ENCODE peak calls at places on chromosomes 12 and 14, in six cellular contexts. One of them, this sample, is unnamed. For H3K27me3, the result is how much of the 10 kb centered on the place peaks cover.

GRCh38 chr14:63972323-63972932 is 119.6 kb downstream of the SYNE2 start:
- DNase-seq in IMR-90: no peak
- DNase-seq in body of pancreas: no peak
- DNase-seq in neuronal stem cell: no peak
- DNase-seq in A673: no peak
- DNase-seq in GM23338: no peak
- DNase-seq in this sample: no peak

GRCh38 chr14:71117839-71118743 is 210.8 kb downstream of the PCNX1 start:
- DNase-seq in GM23338: peak
- DNase-seq in neuronal stem cell: no peak
- DNase-seq in A673: peak
- DNase-seq in IMR-90: peak
- DNase-seq in body of pancreas: peak
- DNase-seq in this sample: no peak

GRCh38 chr12:2372178-2372577 is 319.4 kb downstream of the CACNA1C start:
- DNase-seq in GM23338: no peak
- DNase-seq in neuronal stem cell: no peak
- DNase-seq in body of pancreas: no peak
- DNase-seq in A673: no peak
- DNase-seq in IMR-90: no peak
- DNase-seq in this sample: no peak

GRCh38 chr12:77841467-77842054 is 10.9 kb downstream of the NAV3 start:
- DNase-seq in body of pancreas: no peak
- DNase-seq in IMR-90: no peak
- DNase-seq in A673: peak
- DNase-seq in neuronal stem cell: no peak
- DNase-seq in GM23338: no peak
- DNase-seq in this sample: no peak

GRCh38 chr12:128076188-128076587 is 190.8 kb upstream of the TMEM132C start:
- DNase-seq in IMR-90: no peak
- DNase-seq in neuronal stem cell: no peak
- DNase-seq in body of pancreas: no peak
- DNase-seq in A673: no peak
- DNase-seq in GM23338: no peak
- DNase-seq in this sample: no peak

GRCh38 chr14:64504897-64505771 is 564 bp downstream of the ZBTB1 start:
- DNase-seq in neuronal stem cell: peak
- DNase-seq in A673: peak
- DNase-seq in GM23338: peak
- DNase-seq in IMR-90: peak
- DNase-seq in body of pancreas: peak
- DNase-seq in this sample: peak

GRCh38 chr12:103495783-103496456 is at the start of gene C12orf42:
- DNase-seq in IMR-90: no peak
- DNase-seq in A673: peak
- DNase-seq in neuronal stem cell: peak
- DNase-seq in body of pancreas: peak
- DNase-seq in GM23338: peak
- DNase-seq in this sample: no peak

GRCh38 chr12:43278268-43278832 is 273.7 kb downstream of the ADAMTS20 start:
- DNase-seq in IMR-90: no peak
- DNase-seq in body of pancreas: no peak
- DNase-seq in GM23338: no peak
- DNase-seq in A673: no peak
- DNase-seq in neuronal stem cell: no peak
- DNase-seq in this sample: no peak

GRCh38 chr14:73753043-73753886 is 39.1 kb upstream of the PNMA1 start:
- DNase-seq in GM23338: no peak
- DNase-seq in A673: no peak
- DNase-seq in neuronal stem cell: no peak
- DNase-seq in IMR-90: no peak
- DNase-seq in body of pancreas: peak
- DNase-seq in this sample: peak

GRCh38 chr14:100585448-100586152 is 1.6 kb downstream of the BEGAIN start:
- DNase-seq in A673: no peak
- DNase-seq in neuronal stem cell: no peak
- DNase-seq in GM23338: no peak
- DNase-seq in IMR-90: no peak
- DNase-seq in body of pancreas: peak
- DNase-seq in this sample: peak

GRCh38 chr14:99564256-99564902 is 39.6 kb downstream of the CCDC85C start:
- DNase-seq in body of pancreas: peak
- DNase-seq in A673: peak
- DNase-seq in GM23338: no peak
- DNase-seq in IMR-90: peak
- DNase-seq in neuronal stem cell: no peak
- DNase-seq in this sample: peak

GRCh38 chr12:16523570-16524331 is 82.2 kb downstream of the LMO3 start:
- DNase-seq in body of pancreas: no peak
- DNase-seq in GM23338: no peak
- DNase-seq in neuronal stem cell: no peak
- DNase-seq in A673: no peak
- DNase-seq in IMR-90: peak
- DNase-seq in this sample: no peak

GRCh38 chr12:60174476-60174875 is 578.6 kb downstream of the SLC16A7 start:
- DNase-seq in IMR-90: peak
- DNase-seq in A673: no peak
- DNase-seq in neuronal stem cell: no peak
- DNase-seq in GM23338: no peak
- DNase-seq in body of pancreas: no peak
- DNase-seq in this sample: no peak

DNA sequence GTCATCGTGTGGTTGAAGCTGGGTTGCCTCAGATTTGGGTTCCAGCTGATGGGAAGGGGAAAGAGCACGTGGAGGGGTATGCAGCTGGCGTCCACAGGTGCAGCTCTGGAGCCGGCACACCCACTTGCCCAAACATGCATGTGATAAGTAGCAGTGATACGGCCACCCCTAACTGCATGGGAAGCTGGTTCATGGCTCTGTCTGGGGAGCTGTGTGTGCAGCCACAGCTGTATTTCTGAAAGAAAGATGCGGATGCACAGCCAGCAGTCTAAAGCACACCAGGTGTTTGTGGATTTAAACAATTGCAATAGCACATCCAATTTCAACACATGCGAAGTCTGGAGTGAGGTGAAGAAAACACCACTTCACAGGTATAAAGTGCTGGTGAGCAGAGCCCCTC is 181.4 kb downstream of the EFCAB11 start:
- DNase-seq in IMR-90: no peak
- DNase-seq in GM23338: no peak
- DNase-seq in neuronal stem cell: no peak
- DNase-seq in A673: no peak
- DNase-seq in body of pancreas: no peak
- DNase-seq in this sample: no peak
- H3K4me3 ChIP-seq in IMR-90: no peak
- H3K4me3 ChIP-seq in GM23338: no peak
- H3K4me3 ChIP-seq in neuronal stem cell: no peak
- H3K4me3 ChIP-seq in A673: no peak
- H3K4me3 ChIP-seq in body of pancreas: no peak
- H3K4me3 ChIP-seq in this sample: no peak

DNA sequence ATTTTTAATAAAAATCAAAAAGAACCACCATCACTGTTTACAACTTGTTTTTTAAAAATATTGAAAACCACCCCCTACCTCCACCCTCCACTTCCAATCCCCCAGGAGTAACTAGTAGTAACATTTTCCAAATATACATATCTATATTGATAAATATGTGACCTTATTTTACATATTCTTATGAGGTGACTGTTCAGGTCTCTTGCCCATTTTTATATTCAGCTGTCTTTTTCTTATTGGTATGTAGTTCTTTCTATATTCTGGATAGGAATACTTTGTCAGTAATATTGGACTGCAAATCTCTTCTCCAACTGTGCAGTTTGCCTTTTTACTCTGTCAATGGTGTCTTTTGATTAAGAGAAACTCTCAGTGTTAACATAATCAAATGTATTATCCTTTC is 59.0 kb upstream of the EIF5 start:
- DNase-seq in A673: no peak
- DNase-seq in neuronal stem cell: no peak
- DNase-seq in IMR-90: no peak
- DNase-seq in body of pancreas: no peak
- DNase-seq in GM23338: no peak
- DNase-seq in this sample: no peak
- H3K27me3 ChIP-seq in A673: under half
- H3K27me3 ChIP-seq in neuronal stem cell: under half
- H3K27me3 ChIP-seq in IMR-90: half or more
- H3K27me3 ChIP-seq in body of pancreas: under half
- H3K27me3 ChIP-seq in GM23338: half or more
- H3K27me3 ChIP-seq in this sample: half or more

DNA sequence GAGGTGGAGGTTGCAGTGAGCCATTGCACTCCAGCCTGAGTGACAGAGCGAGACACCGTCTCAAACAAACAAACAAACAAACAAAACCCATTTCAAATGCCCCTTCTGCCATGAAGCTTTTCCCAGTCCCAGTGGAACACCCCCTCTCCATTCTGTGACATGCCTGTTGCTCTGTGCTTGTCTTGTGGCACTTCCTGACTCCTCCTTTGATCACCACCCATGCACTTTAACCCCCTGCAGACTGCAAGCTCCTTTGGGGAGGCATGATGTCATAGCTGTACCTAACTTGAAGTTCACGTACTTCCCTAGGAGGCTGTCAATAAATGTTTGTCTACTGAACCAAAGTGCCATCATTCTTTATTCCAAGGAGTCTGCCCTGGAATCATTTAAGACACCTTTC is 64.7 kb downstream of the TMCC3 start:
- DNase-seq in neuronal stem cell: no peak
- DNase-seq in body of pancreas: no peak
- DNase-seq in GM23338: no peak
- DNase-seq in IMR-90: no peak
- DNase-seq in A673: no peak
- DNase-seq in this sample: no peak
- H3K4me3 ChIP-seq in neuronal stem cell: no peak
- H3K4me3 ChIP-seq in body of pancreas: no peak
- H3K4me3 ChIP-seq in GM23338: no peak
- H3K4me3 ChIP-seq in IMR-90: no peak
- H3K4me3 ChIP-seq in A673: no peak
- H3K4me3 ChIP-seq in this sample: no peak

GRCh38 chr14:36514278-36515104 is 5.5 kb downstream of the NKX2-1 start:
- DNase-seq in A673: no peak
- DNase-seq in body of pancreas: no peak
- DNase-seq in GM23338: peak
- DNase-seq in IMR-90: no peak
- DNase-seq in neuronal stem cell: no peak
- DNase-seq in this sample: no peak

GRCh38 chr14:36513451-36514277 is 6.4 kb downstream of the NKX2-1 start:
- DNase-seq in A673: no peak
- DNase-seq in body of pancreas: no peak
- DNase-seq in neuronal stem cell: no peak
- DNase-seq in GM23338: peak
- DNase-seq in IMR-90: no peak
- DNase-seq in this sample: no peak

GRCh38 chr14:36515896-36516718 is 3.9 kb downstream of the NKX2-1 start:
- DNase-seq in body of pancreas: no peak
- DNase-seq in IMR-90: no peak
- DNase-seq in GM23338: no peak
- DNase-seq in neuronal stem cell: no peak
- DNase-seq in A673: no peak
- DNase-seq in this sample: no peak

GRCh38 chr14:36516719-36517241 is 3.3 kb downstream of the NKX2-1 start:
- DNase-seq in body of pancreas: no peak
- DNase-seq in GM23338: no peak
- DNase-seq in neuronal stem cell: no peak
- DNase-seq in A673: no peak
- DNase-seq in IMR-90: no peak
- DNase-seq in this sample: no peak

GRCh38 chr14:36515105-36515593 is 4.9 kb downstream of the NKX2-1 start:
- DNase-seq in neuronal stem cell: no peak
- DNase-seq in GM23338: peak
- DNase-seq in body of pancreas: no peak
- DNase-seq in IMR-90: no peak
- DNase-seq in A673: no peak
- DNase-seq in this sample: no peak
- H3K27me3 ChIP-seq in neuronal stem cell: half or more
- H3K27me3 ChIP-seq in GM23338: half or more
- H3K27me3 ChIP-seq in body of pancreas: under half
- H3K27me3 ChIP-seq in IMR-90: half or more
- H3K27me3 ChIP-seq in A673: half or more
- H3K27me3 ChIP-seq in this sample: half or more

DNA sequence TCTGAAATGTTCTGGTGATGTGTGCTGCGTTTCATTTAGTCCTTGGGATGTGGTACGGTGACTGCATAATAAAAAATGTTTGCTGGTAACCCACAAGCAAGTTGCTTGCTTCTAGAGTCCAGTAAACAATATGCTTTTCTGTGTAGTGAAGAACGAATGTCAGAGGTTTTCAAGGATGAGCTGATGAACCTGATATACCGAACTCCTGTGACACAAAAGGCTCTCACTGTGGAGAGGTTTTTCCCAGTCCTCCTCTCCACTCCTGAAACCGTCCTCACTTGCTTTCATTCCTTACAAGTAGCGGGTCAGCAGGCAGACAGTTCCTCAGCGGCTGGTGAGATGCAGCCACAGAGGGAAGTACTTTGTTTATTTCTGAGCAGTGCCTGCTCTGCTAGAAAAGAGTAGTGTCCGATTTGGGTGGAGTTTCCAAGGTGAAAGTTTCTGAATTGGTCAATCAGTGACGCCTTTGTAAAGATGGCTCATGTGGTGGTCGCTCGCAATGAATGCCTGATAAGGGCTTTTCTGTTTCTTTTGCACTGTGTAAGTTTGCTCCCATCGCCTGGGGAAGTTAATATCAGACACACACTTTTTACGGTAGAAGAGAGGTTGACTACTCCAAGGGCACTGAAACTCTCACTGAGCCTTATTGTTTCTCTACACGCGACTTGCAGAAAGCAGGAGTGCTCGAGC is 3.0 kb downstream of the ETV6 start:
- DNase-seq in IMR-90: peak
- DNase-seq in A673: no peak
- DNase-seq in body of pancreas: peak
- DNase-seq in neuronal stem cell: no peak
- DNase-seq in GM23338: peak
- DNase-seq in this sample: peak
- H3K4me3 ChIP-seq in IMR-90: peak
- H3K4me3 ChIP-seq in A673: peak
- H3K4me3 ChIP-seq in body of pancreas: no peak
- H3K4me3 ChIP-seq in neuronal stem cell: peak
- H3K4me3 ChIP-seq in GM23338: peak
- H3K4me3 ChIP-seq in this sample: peak

GRCh38 chr14:105365681-105366080 is 32.7 kb upstream of the TEX22 start:
- DNase-seq in IMR-90: no peak
- DNase-seq in GM23338: no peak
- DNase-seq in body of pancreas: no peak
- DNase-seq in A673: no peak
- DNase-seq in neuronal stem cell: no peak
- DNase-seq in this sample: no peak

GRCh38 chr14:105365101-105365500 is 33.2 kb upstream of the TEX22 start:
- DNase-seq in neuronal stem cell: no peak
- DNase-seq in body of pancreas: no peak
- DNase-seq in GM23338: no peak
- DNase-seq in IMR-90: no peak
- DNase-seq in A673: no peak
- DNase-seq in this sample: no peak

GRCh38 chr14:105368032-105368417 is 30.3 kb upstream of the TEX22 start:
- DNase-seq in A673: no peak
- DNase-seq in IMR-90: no peak
- DNase-seq in neuronal stem cell: no peak
- DNase-seq in body of pancreas: no peak
- DNase-seq in GM23338: no peak
- DNase-seq in this sample: no peak

GRCh38 chr14:105367116-105368031 is 31.0 kb upstream of the TEX22 start:
- DNase-seq in IMR-90: no peak
- DNase-seq in neuronal stem cell: no peak
- DNase-seq in A673: no peak
- DNase-seq in body of pancreas: no peak
- DNase-seq in GM23338: no peak
- DNase-seq in this sample: no peak

GRCh38 chr14:105366386-105367074 is 31.8 kb upstream of the TEX22 start:
- DNase-seq in GM23338: no peak
- DNase-seq in neuronal stem cell: no peak
- DNase-seq in A673: no peak
- DNase-seq in body of pancreas: no peak
- DNase-seq in IMR-90: no peak
- DNase-seq in this sample: no peak
- H3K27me3 ChIP-seq in GM23338: under half
- H3K27me3 ChIP-seq in neuronal stem cell: under half
- H3K27me3 ChIP-seq in A673: under half
- H3K27me3 ChIP-seq in body of pancreas: under half
- H3K27me3 ChIP-seq in IMR-90: under half
- H3K27me3 ChIP-seq in this sample: under half

This sample was measured in heart left ventricle.